ENCODE peak calls at places on chromosome 6, in four cellular contexts. L is Caco-2, N is tibial nerve, B is coronary artery. G is an unnamed sample.
A peak's percentile ranks its signal among the peaks of the same experiment; 100 is the strongest.

GRCh38 chr6:87333591-87334181 is 4.6 kb upstream of the GJB7 start:
- DNase-seq in L (no peak), N (no peak), B (no peak), G (no peak)

GRCh38 chr6:71139249-71139648 is 149.4 kb upstream of the OGFRL1 start:
- DNase-seq in B (no peak), L (no peak), N (no peak), G (no peak)

GRCh38 chr6:124661231-124661630 is 301.0 kb upstream of the RNF217 start:
- DNase-seq in B (no peak), L (no peak), N (no peak), G (no peak)

GRCh38 chr6:26087284-26088115 is at the start of gene HFE:
- DNase-seq in L (peak; percentile 57), B (no peak), N (no peak), G (no peak)

GRCh38 chr6:46255528-46255927 is 84.7 kb upstream of the ENPP5 start:
- DNase-seq in N (no peak), B (no peak), L (no peak), G (no peak)

GRCh38 chr6:15798856-15799255 is 136.0 kb upstream of the DTNBP1 start:
- DNase-seq in N (no peak), L (no peak), B (no peak), G (no peak)

GRCh38 chr6:49556429-49556837 is 6.0 kb downstream of the C6orf141 start:
- DNase-seq in B (no peak), L (peak; percentile 64), N (no peak), G (no peak)

GRCh38 chr6:45713981-45714685 is 301.5 kb downstream of the CLIC5 start:
- DNase-seq in B (no peak), L (no peak), N (no peak), G (no peak)

GRCh38 chr6:82068721-82069120 is 178.8 kb downstream of the IBTK start:
- DNase-seq in B (no peak), N (no peak), L (no peak), G (no peak)

GRCh38 chr6:8857160-8857559 is 421.8 kb upstream of the SLC35B3 start:
- DNase-seq in N (no peak), B (no peak), L (no peak), G (no peak)

GRCh38 chr6:21402368-21402767 is 191.2 kb upstream of the SOX4 start:
- DNase-seq in B (no peak), N (no peak), L (no peak), G (no peak)

GRCh38 chr6:118678866-118679265 is 27.5 kb upstream of the CEP85L start:
- DNase-seq in B (no peak), L (no peak), N (no peak), G (no peak)

GRCh38 chr6:145445674-145446073 is 289.6 kb downstream of the EPM2A start:
- DNase-seq in B (no peak), L (no peak), N (no peak), G (no peak)

GRCh38 chr6:38198219-38198618 is 378.7 kb downstream of the ZFAND3 start:
- DNase-seq in N (no peak), L (no peak), B (no peak), G (no peak)

GRCh38 chr6:165973473-165973872 is 194.2 kb downstream of the TBXT start:
- DNase-seq in L (no peak), N (no peak), B (no peak), G (no peak)

GRCh38 chr6:133432021-133432989 is 191.1 kb downstream of the EYA4 start:
- DNase-seq in N (no peak), B (no peak), L (no peak), G (no peak)

GRCh38 chr6:47308674-47309325 is 905 bp downstream of the TNFRSF21 start:
- DNase-seq in N (no peak), L (peak; percentile 48), B (no peak), G (peak; percentile 61)

GRCh38 chr6:46655803-46656202 is 3.0 kb downstream of the SLC25A27 start:
- DNase-seq in N (no peak), L (peak; percentile 30), B (no peak), G (no peak)

GRCh38 chr6:130927305-130927704 is 100.1 kb downstream of the SMLR1 start:
- DNase-seq in L (no peak), N (no peak), B (no peak), G (no peak)

GRCh38 chr6:6826961-6827360 is 238.4 kb downstream of the LY86 start:
- DNase-seq in N (no peak), L (no peak), B (no peak), G (peak; percentile 19)

GRCh38 chr6:47729019-47729418 is 30.6 kb downstream of the ADGRF4 start:
- DNase-seq in L (no peak), N (no peak), B (no peak), G (no peak)

GRCh38 chr6:10633216-10633615 is 61.2 kb downstream of the C6orf52 start:
- DNase-seq in B (no peak), N (no peak), L (no peak), G (no peak)

GRCh38 chr6:122790740-122791679 is 2.0 kb downstream of the SMPDL3A start:
- DNase-seq in N (no peak), B (no peak), L (no peak), G (no peak)

GRCh38 chr6:107116328-107116892 is 1.1 kb upstream of the BEND3 start:
- DNase-seq in B (no peak), N (no peak), L (peak; percentile 43), G (peak; percentile 47)

GRCh38 chr6:14542670-14543366 is 425.2 kb downstream of the CD83 start:
- DNase-seq in B (no peak), L (no peak), N (no peak), G (no peak)

GRCh38 chr6:9581155-9581554 is 833.7 kb downstream of the TFAP2A start:
- DNase-seq in L (no peak), N (no peak), B (no peak), G (no peak)

GRCh38 chr6:162856885-162857284 is 129.1 kb downstream of the PACRG start:
- DNase-seq in L (peak; percentile 36), B (no peak), N (no peak), G (no peak)
- TF ChIP-seq CTCF in L (peak; percentile 31), B (no peak), N (peak; percentile 56), G (peak; percentile 23)

DNA sequence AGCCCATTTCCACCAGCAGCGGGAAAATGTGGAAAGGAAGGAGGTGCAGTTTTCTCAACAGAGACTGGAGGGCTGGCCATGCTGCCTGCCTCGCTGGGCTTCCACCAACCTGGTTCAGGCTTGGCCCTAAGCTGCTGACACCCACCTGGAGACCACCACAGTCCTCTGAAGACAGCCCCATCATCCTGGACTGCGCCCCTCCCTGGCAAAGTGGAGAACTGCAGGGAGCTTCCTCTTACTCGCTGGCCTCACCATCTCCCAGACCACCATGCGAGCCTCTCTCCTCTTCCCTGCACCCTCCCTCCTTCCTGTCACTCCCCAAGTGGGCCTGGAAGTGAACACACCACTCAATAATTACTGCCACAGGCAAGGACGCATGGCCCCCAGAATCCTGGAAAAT is 71.5 kb downstream of the PSMG4 start:
- DNase-seq in L (no peak), N (no peak), B (no peak), G (no peak)
- TF ChIP-seq CTCF in L (no peak), N (no peak), B (no peak), G (no peak)

GRCh38 chr6:147973806-147974205 is 368.8 kb upstream of the SASH1 start:
- DNase-seq in B (no peak), N (no peak), L (peak; percentile 56), G (no peak)

GRCh38 chr6:147974376-147974775 is 368.3 kb upstream of the SASH1 start:
- DNase-seq in B (no peak), L (peak; percentile 24), N (no peak), G (no peak)

GRCh38 chr6:147972436-147972835 is 370.2 kb upstream of the SASH1 start:
- DNase-seq in B (no peak), N (no peak), L (no peak), G (no peak)

GRCh38 chr6:147970970-147971369 is 371.7 kb upstream of the SASH1 start:
- DNase-seq in L (peak; percentile 18), B (no peak), N (no peak), G (no peak)
- TF ChIP-seq CTCF in L (no peak), B (no peak), N (no peak), G (no peak)

DNA sequence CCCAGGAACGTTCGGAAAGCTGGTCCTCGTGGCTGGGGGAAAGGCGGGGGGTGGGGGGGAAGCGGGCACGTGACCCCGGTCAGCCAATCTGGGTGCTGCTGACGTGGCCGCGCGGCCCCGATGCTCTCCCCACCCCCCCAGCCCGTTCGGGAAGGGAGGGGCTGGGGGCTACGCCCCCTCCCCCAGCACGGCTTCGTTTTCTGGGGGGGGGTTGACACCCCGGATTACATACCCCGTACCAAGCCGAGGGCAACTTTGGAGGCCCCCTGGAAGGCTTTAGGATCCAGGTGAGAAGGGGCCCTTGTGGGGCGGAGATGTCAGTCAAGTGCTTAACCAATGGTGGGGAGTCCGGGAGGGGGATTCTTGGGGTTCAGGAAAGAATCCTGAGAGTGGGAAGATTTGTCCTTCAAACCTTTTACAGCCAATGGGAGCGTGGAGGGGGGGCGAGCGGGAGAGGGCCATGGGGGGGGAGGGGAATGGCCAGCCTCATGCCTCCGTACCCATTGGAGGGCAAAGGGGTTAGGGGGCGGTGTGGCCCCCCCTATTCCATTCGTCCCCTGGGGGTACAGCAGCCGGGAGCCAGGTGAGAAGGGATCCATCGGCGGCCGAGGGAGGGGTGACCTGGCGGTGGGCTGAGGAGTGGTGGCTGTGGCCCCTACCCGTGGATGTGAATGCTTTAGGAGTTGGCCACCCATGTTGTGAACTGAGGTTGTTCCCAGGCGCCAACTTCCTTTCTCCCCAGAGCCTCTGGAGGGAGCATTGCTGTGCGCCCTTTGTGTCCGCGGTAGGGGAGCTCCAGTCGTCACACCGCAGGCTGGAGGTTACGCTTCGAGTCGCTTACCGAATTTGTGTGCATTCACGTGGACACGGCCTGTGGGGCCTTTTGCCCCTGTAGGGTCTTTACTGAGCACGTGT is 633 bp downstream of the BRD2 start:
- DNase-seq in N (peak; percentile 55), L (peak; percentile 83), B (peak; percentile 94), G (peak; percentile 45)
- TF ChIP-seq CTCF in N (no peak), L (no peak), B (no peak), G (no peak)

GRCh38 chr6:139161169-139161568 is 26.3 kb downstream of the HECA start:
- DNase-seq in B (no peak), N (no peak), L (no peak), G (no peak)
- TF ChIP-seq CTCF in B (no peak), N (no peak), L (no peak), G (no peak)

DNA sequence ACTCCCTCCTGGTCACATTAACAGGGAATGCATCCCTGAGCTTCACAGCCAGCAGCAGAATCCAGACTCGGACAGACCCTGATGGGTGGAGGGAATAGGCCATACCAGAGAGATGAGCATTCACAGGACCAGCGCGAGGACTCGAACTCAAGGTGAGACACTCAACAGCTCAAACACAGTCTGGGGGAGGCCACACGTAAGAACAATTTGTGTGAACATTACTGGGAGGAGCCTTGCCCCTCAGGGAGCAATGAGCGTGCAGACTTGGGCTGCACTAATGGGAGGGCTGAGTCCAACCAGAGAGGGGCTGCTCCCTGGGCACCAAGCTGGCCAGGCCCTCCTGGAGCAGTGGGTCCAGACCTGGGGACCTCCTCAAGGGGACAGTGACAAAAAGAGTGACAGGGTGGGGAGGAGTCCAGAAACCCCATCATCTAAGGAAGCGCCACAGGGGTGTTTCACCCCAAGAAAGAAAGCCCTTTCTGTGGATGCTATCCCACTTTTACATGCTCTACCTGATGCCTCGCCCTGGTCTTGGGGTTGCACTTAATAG is 118.4 kb downstream of the MRPL14 start:
- DNase-seq in L (no peak), B (peak; percentile 38), N (no peak), G (no peak)
- TF ChIP-seq CTCF in L (no peak), B (no peak), N (no peak), G (no peak)

G was measured in mesothelial cell of epicardium.